ENCODE peak calls at places on chromosome 2, in five cellular contexts. X, C, Z, L and Q are unnamed samples.

GRCh38 chr2:211877061-211877460 is 661.5 kb downstream of the ERBB4 start:
- DNase-seq in X (no peak), L (no peak), C (no peak), Z (no peak), Q (no peak)

GRCh38 chr2:237118731-237119130 is 33.0 kb downstream of the COPS8 start:
- DNase-seq in C (no peak), L (no peak), X (no peak), Z (no peak), Q (no peak)

GRCh38 chr2:235572592-235572991 is 78.7 kb downstream of the AGAP1 start:
- DNase-seq in Z (no peak), C (no peak), L (no peak), X (no peak), Q (no peak)

GRCh38 chr2:22020101-22020742 is 896.5 kb downstream of the TDRD15 start:
- DNase-seq in Z (no peak), L (no peak), X (no peak), C (no peak), Q (no peak)

GRCh38 chr2:239640676-239641580 is 240.1 kb upstream of the HDAC4 start:
- DNase-seq in Z (no peak), C (no peak), L (no peak), X (no peak), Q (no peak)

GRCh38 chr2:61177727-61178549 is 15.9 kb downstream of the C2orf74 start:
- DNase-seq in Z (peak; percentile 37), L (peak; percentile 31), X (no peak), C (peak; percentile 37), Q (peak; percentile 41)

GRCh38 chr2:109470121-109470921 is 143.4 kb downstream of the SEPTIN10 start:
- DNase-seq in Z (no peak), L (no peak), X (no peak), C (no peak), Q (no peak)

GRCh38 chr2:145321344-145321743 is 801.4 kb upstream of the ZEB2 start:
- DNase-seq in C (no peak), L (no peak), Z (no peak), X (no peak), Q (no peak)

GRCh38 chr2:94874277-94874997 is 3.2 kb downstream of the TEKT4 start:
- DNase-seq in L (peak; percentile 50), X (peak; percentile 87), C (peak; percentile 69), Z (no peak), Q (no peak)

GRCh38 chr2:227582369-227582768 is 16.3 kb upstream of the SCYGR2 start:
- DNase-seq in Z (no peak), C (no peak), X (no peak), L (no peak), Q (no peak)

GRCh38 chr2:223969856-223970255 is 12.6 kb downstream of the MRPL44 start:
- DNase-seq in Z (no peak), C (no peak), X (no peak), L (no peak), Q (no peak)

GRCh38 chr2:16537347-16537746 is 128.3 kb downstream of the CYRIA start:
- DNase-seq in C (no peak), Z (no peak), X (no peak), L (no peak), Q (no peak)

GRCh38 chr2:71892896-71893295 is 254.8 kb downstream of the CYP26B1 start:
- DNase-seq in X (no peak), L (no peak), C (no peak), Z (no peak), Q (no peak)

DNA sequence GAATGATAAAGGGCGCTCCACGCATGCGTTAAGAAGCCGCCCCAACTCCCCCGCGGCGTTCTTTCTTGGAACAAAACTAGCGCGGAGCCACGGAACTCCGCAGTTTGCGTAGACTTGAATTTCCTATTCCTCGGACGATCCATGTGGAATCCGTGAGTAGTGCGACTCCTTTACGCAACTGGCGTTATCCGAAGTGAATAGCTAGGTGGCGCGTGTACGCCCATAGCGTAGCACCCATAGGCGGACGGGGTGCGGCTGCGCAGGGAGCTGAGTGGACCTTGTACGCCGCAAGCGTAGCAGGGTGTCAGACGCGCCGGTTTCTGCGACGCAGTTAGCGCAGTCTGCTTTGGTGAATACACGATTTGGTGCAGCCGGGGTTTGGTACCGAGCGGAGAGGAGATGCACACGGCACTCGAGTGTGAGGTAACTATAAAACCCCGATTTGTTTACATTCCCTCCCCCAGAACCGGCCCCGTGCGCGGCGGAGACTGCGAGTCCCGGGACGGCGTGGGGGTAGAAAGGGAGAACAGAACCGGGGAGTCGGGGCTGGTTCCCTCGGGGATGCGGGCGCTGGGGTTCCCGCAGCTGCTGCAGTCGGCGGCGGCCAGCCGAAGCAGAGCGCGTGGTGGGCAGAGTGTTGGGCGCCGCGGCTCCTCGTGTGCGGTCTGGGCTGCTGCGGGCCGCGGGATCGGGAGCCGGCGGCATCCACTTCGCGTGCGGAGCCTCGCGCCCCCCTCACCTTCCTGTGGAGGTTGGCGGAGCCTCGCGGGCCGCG is at the start of gene SLC39A10:
- DNase-seq in L (peak; percentile 98), Z (peak; percentile 99), C (peak; percentile 99), X (peak; percentile 86), Q (peak; percentile 98)
- TF ChIP-seq POLR2A in L (peak; percentile 83), Z (peak; percentile 93), C (peak; percentile 99), X (peak; percentile 91), Q (peak; percentile 72)

GRCh38 chr2:219483451-219484342 is 15.0 kb upstream of the GMPPA start:
- DNase-seq in C (no peak), Z (no peak), X (no peak), L (no peak), Q (no peak)
- H3K4me3 ChIP-seq in C (no peak overlapping the region), Z (no peak overlapping the region), X (no peak overlapping the region), L (peak overlapping the region; percentile 22), Q (no peak overlapping the region)

GRCh38 chr2:84905181-84906107 is at the start of gene TMSB10:
- DNase-seq in X (peak; percentile 88), L (peak; percentile 86), Z (peak; percentile 88), C (peak; percentile 90), Q (peak; percentile 92)
- TF ChIP-seq POLR2A in X (peak; percentile 92), L (peak; percentile 92), Z (peak; percentile 97), C (peak; percentile 97), Q (peak; percentile 65)

GRCh38 chr2:65030933-65031332 is 25.3 kb upstream of the CEP68 start:
- DNase-seq in C (no peak), Z (no peak), X (no peak), L (no peak), Q (no peak)
- H3K4me3 ChIP-seq in C (no peak overlapping the region), Z (no peak overlapping the region), X (no peak overlapping the region), L (no peak overlapping the region), Q (no peak overlapping the region)

GRCh38 chr2:158130832-158131473 is 29.3 kb downstream of the UPP2 start:
- DNase-seq in X (no peak), C (no peak), L (no peak), Z (no peak), Q (no peak)
- TF ChIP-seq POLR2A in X (no peak), C (no peak), L (no peak), Z (no peak), Q (no peak)

GRCh38 chr2:85325466-85325811 is 2.4 kb downstream of the TGOLN2 start:
- DNase-seq in C (no peak), L (no peak), X (no peak), Z (no peak), Q (no peak)
- H3K4me3 ChIP-seq in C (no peak overlapping the region), L (peak overlapping the region; percentile 87), X (peak overlapping the region; percentile 82), Z (peak overlapping the region; percentile 60), Q (no peak overlapping the region)

DNA sequence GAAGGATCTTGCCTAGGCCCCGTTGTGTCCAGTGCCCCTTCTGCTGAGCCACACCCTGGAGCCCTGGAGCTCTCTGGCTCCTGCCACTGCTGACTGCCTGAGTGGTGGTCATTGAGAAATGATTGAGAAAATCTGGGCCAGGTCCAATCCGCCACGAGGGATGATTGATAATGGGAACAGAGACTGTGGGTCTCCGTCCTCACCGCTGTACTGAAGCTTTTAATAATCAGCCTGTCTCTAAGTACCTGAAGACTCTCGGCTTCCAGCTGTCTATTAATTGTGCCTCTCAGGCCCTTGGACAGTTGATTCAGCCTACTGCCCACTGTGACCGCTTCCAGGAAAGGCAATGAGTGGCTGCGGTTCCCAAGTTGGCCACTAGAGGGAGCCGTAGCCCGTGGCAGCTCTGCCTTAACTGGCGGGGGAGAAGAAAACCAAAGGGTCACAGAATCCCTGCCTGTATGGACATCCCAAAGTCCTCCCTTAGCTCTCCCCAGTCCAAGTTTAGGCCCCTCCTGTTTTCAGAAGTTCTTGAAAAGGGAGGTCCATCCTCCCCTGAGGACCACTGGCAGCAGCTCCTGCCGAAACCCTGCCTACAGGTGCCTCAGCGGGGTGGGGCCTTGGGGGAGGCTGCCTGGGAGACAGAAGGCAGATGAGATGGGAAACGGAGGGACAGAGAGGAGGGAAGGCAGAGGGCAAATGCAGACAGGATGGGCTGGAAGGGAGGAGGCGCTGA is 213.6 kb downstream of the TNS1 start:
- DNase-seq in C (peak; percentile 87), X (peak; percentile 63), L (peak; percentile 71), Z (peak; percentile 89), Q (peak; percentile 89)
- TF ChIP-seq POLR2A in C (no peak), X (no peak), L (no peak), Z (no peak), Q (no peak)

DNA sequence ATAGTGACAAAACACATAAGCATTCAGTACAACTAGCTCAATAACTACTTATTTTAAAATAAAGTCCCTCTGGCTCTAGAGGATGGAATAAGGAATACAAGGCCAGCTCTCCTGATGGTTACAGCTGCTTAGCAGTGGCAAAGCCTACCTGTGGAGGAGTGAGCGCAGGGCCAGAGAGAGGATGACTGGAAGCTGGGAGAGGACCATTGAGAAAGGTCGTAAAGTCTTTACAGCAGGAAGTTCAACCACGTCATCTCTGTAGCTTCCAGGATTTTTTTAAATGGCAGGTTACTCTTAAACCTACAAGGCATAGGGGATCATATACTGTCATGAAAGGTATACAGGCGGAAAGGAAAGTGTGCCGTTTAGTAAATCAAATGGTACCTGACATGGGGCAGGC is 26.3 kb downstream of the ANXA4 start:
- DNase-seq in C (no peak), Z (no peak), L (no peak), X (no peak), Q (no peak)
- H3K4me3 ChIP-seq in C (no peak overlapping the region), Z (no peak overlapping the region), L (no peak overlapping the region), X (no peak overlapping the region), Q (no peak overlapping the region)